ENCODE peak calls at places on chromosomes 16 and 17, in ten cellular contexts. V is ovary; A is activated T-helper 2 cell treated with anti-CD3 and anti-CD28 coated beads, Interferon-gamma antibody, Interleukin-2, Interleukin-4, amounts not matched to agents 10 μg/mL and 5 μg/mL and 100 μg/mL, durations not matched to agents 14 hours and 24 hours and 36 hours; R is mesothelial cell of epicardium; K is NCI-H1105 treated with DMSO at 0.1 percent for 48 hours; G is IMR-90; O is T-helper 1 cell; J is activated CD8-positive, alpha-beta memory T cell treated with anti-CD3 and anti-CD28 coated beads for 48 hours; Q is hypothalamus; L is CD4-positive, CD25-positive, alpha-beta regulatory T cell. W is an unnamed sample.
A peak's percentile ranks its signal among the peaks of the same experiment; 100 is the strongest.

GRCh38 chr17:32487460-32488176 is 825 bp downstream of the CDK5R1 start:
- DNase-seq in V (peak; percentile 60), A (no peak), R (peak; percentile 56), K (no peak), G (no peak), O (no peak), J (no peak), Q (no peak), L (no peak), W (peak; percentile 73)

GRCh38 chr16:5615868-5616642 is 518.5 kb upstream of the EEF2KMT start:
- DNase-seq in V (no peak), A (peak; percentile 14), R (peak; percentile 74), K (peak; percentile 15), G (no peak), O (no peak), J (no peak), Q (peak; percentile 43), L (no peak), W (peak; percentile 89)

GRCh38 chr17:38442548-38442947 is 14.3 kb downstream of the ARHGAP23 start:
- DNase-seq in V (no peak), A (no peak), R (no peak), K (no peak), G (no peak), O (no peak), J (no peak), Q (no peak), L (no peak), W (no peak)

GRCh38 chr17:2179615-2180295 is 123.8 kb downstream of the SMG6 start:
- DNase-seq in V (peak; percentile 83), A (no peak), R (peak; percentile 73), K (peak; percentile 91), G (peak; percentile 98), O (no peak), J (no peak), Q (peak; percentile 69), L (no peak), W (no peak)

GRCh38 chr17:80169107-80169506 is 723 bp upstream of the CARD14 start:
- DNase-seq in V (no peak), A (no peak), R (no peak), K (no peak), G (no peak), O (no peak), J (no peak), Q (no peak), L (no peak), W (no peak)

GRCh38 chr17:37483311-37484039 is 6.2 kb upstream of the DUSP14 start:
- DNase-seq in V (no peak), A (no peak), R (no peak), K (no peak), G (peak; percentile 98), O (no peak), J (no peak), Q (no peak), L (no peak), W (peak; percentile 50)

GRCh38 chr17:13266596-13266995 is 248.8 kb upstream of the ELAC2 start:
- DNase-seq in V (no peak), A (no peak), R (no peak), K (no peak), G (peak; percentile 16), O (no peak), J (no peak), Q (no peak), L (no peak), W (no peak)

GRCh38 chr16:10181196-10182162 is 749 bp downstream of the GRIN2A start:
- DNase-seq in V (peak; percentile 73), A (peak; percentile 20), R (peak; percentile 89), K (no peak), G (peak; percentile 11), O (no peak), J (no peak), Q (peak; percentile 72), L (no peak), W (peak; percentile 94)

GRCh38 chr16:82045471-82046178 is 10.6 kb downstream of the HSD17B2 start:
- DNase-seq in V (no peak), A (no peak), R (no peak), K (peak; percentile 3), G (no peak), O (no peak), J (no peak), Q (no peak), L (no peak), W (no peak)

GRCh38 chr16:72085002-72085401 is 8.4 kb downstream of the TXNL4B start:
- DNase-seq in V (no peak), A (no peak), R (no peak), K (no peak), G (no peak), O (no peak), J (no peak), Q (no peak), L (no peak), W (no peak)

GRCh38 chr16:56667581-56668571 is at the start of gene MT1G:
- DNase-seq in V (no peak), A (peak; percentile 40), R (no peak), K (no peak), G (no peak), O (no peak), J (no peak), Q (no peak), L (no peak), W (peak; percentile 74)

GRCh38 chr16:65618931-65619330 is 497.1 kb upstream of the CDH11 start:
- DNase-seq in V (no peak), A (no peak), R (no peak), K (no peak), G (no peak), O (no peak), J (no peak), Q (no peak), L (no peak), W (no peak)

GRCh38 chr17:78423961-78424747 is 45.7 kb downstream of the PGS1 start:
- DNase-seq in V (no peak), A (no peak), R (no peak), K (no peak), G (no peak), O (no peak), J (no peak), Q (no peak), L (no peak), W (no peak)

GRCh38 chr16:13056607-13057006 is 155.2 kb downstream of the SHISA9 start:
- DNase-seq in V (no peak), A (no peak), R (no peak), K (no peak), G (no peak), O (no peak), J (no peak), Q (no peak), L (no peak), W (no peak)